ENCODE peak calls at places on chromosome 12, in ten cellular contexts. K, G, Q, F, R, W, L, A, E and B are unnamed samples.

GRCh38 chr12:65968359-65968758 is 144.1 kb downstream of the HMGA2 start:
- DNase-seq in E (no peak), L (no peak), Q (no peak), R (no peak), K (peak; percentile 53), A (no peak), G (no peak), F (no peak), W (no peak), B (no peak)

GRCh38 chr12:50618864-50619609 is 114.3 kb downstream of the DIP2B start:
- DNase-seq in W (no peak), G (peak; percentile 57), K (peak; percentile 15), L (no peak), R (no peak), A (no peak), Q (peak; percentile 66), E (no peak), F (peak; percentile 54), B (no peak)

GRCh38 chr12:51884676-51885229 is 3.1 kb upstream of the ANKRD33 start:
- DNase-seq in E (no peak), G (peak; percentile 67), L (no peak), F (peak; percentile 63), Q (no peak), W (no peak), K (peak; percentile 84), R (no peak), A (no peak), B (no peak)

GRCh38 chr12:63045020-63045860 is 105.8 kb downstream of the AVPR1A start:
- DNase-seq in F (peak; percentile 70), R (no peak), K (peak; percentile 1), A (peak; percentile 67), W (no peak), Q (no peak), L (no peak), E (no peak), G (peak; percentile 56), B (no peak)

GRCh38 chr12:21065845-21066244 is 65.1 kb upstream of the SLCO1B1 start:
- DNase-seq in L (no peak), F (no peak), R (no peak), E (no peak), A (peak; percentile 35), K (no peak), W (no peak), Q (no peak), G (no peak), B (no peak)

GRCh38 chr12:117774986-117775775 is 193.6 kb downstream of the KSR2 start:
- DNase-seq in L (no peak), Q (no peak), F (no peak), W (peak; percentile 11), A (peak; percentile 15), R (no peak), E (no peak), K (peak; percentile 3), G (no peak), B (no peak)

GRCh38 chr12:80598004-80598606 is 109.3 kb upstream of the MYF6 start:
- DNase-seq in F (peak; percentile 79), A (peak; percentile 64), G (peak; percentile 83), W (no peak), K (peak; percentile 90), R (no peak), L (no peak), E (no peak), Q (peak; percentile 29), B (no peak)

GRCh38 chr12:24839268-24839791 is 109.6 kb downstream of the BCAT1 start:
- DNase-seq in E (no peak), Q (no peak), L (no peak), K (peak; percentile 88), G (no peak), R (peak; percentile 50), W (peak; percentile 97), A (no peak), F (peak; percentile 8), B (no peak)

GRCh38 chr12:109740694-109741245 is 27.1 kb downstream of the FAM222A start:
- DNase-seq in W (no peak), G (no peak), A (no peak), E (no peak), K (no peak), L (no peak), R (no peak), F (no peak), Q (no peak), B (no peak)

GRCh38 chr12:94841171-94841570 is 162.3 kb downstream of the NDUFA12 start:
- DNase-seq in K (no peak), G (no peak), Q (no peak), R (no peak), E (no peak), W (no peak), L (no peak), A (no peak), F (no peak), B (no peak)

DNA sequence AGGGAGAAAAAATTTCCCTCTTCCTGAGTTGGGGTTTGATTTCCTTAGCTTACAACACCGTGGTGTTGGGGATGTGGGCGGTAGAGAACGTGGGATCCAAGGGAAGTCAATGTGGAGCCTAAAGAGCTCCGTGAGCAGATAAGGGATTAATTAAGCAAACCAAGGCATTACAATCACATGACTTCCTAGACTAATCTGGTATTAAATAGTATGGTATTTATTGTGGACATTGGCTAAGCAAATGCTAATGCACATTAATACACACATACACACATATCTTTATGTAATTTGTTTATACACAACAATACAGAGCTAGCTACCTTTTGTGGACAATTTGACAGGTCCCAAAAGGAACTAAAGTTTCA is 791 bp upstream of the RNF41 start:
- DNase-seq in R (no peak), G (no peak), F (no peak), E (no peak), A (no peak), K (no peak), Q (no peak), W (no peak), L (no peak), B (no peak)
- TF ChIP-seq CTCF in R (no peak), G (no peak), F (no peak), E (no peak), A (no peak), K (no peak), Q (no peak), W (no peak), L (no peak), B (no peak)

GRCh38 chr12:125191361-125192087 is 126.3 kb downstream of the AACS start:
- DNase-seq in R (no peak), F (no peak), K (no peak), Q (no peak), A (no peak), W (no peak), E (no peak), G (no peak), L (no peak), B (no peak)

GRCh38 chr12:125192690-125193221 is 127.5 kb downstream of the AACS start:
- DNase-seq in F (no peak), G (no peak), Q (no peak), E (no peak), A (no peak), L (no peak), R (no peak), W (no peak), K (no peak), B (no peak)

GRCh38 chr12:125194999-125195398 is 129.8 kb downstream of the AACS start:
- DNase-seq in A (peak; percentile 16), L (no peak), E (no peak), K (no peak), R (no peak), W (no peak), Q (peak; percentile 45), G (no peak), F (no peak), B (no peak)

GRCh38 chr12:125193376-125193775 is 128.1 kb downstream of the AACS start:
- DNase-seq in E (no peak), W (no peak), L (no peak), K (no peak), A (no peak), F (no peak), R (no peak), Q (no peak), G (no peak), B (no peak)

DNA sequence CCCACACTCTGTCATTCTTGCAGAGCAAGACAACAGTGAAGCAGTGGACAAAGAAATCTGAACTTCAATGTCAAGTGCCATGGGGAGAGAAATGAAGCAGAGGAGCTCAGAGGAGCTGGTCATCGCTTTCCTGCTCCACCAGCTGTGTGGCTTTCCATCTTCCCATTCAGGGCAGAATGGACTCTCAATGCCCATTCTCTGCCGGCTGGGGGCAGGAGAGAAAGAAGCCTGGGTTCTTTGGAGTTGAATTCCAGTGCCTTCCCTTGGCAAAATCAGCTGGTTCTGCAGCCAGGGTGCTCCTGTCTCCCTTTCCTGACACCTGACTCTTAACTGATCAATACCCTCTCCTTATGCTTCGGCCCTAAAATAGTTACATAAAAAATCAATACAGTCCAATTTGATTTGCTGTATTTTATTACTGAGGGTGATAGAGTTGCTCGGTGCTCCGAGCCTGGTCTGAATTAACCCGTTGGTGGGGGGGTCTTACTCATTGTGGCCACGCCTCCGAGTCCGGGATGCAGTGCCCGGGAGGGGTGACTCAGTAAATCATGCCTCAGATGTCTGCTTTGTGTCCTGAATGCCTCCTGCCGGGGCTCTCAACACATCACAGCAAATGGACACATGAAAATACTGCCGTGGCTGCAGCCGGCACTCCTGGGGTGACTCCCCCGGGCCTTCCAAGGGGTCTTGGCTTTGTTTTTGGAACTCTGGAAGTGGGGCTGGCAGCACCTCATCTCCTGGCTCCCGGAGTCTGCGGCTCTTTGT is 128.7 kb downstream of the AACS start:
- DNase-seq in R (no peak), E (no peak), K (peak; percentile 69), G (peak; percentile 24), F (peak; percentile 3), L (no peak), Q (no peak), A (peak; percentile 16), W (no peak), B (no peak)
- TF ChIP-seq CTCF in R (no peak), E (no peak), K (peak; percentile 11), G (no peak), F (peak; percentile 6), L (no peak), Q (no peak), A (peak; percentile 14), W (no peak), B (no peak)

GRCh38 chr12:127898616-127899015 is 368.4 kb upstream of the TMEM132C start:
- DNase-seq in K (no peak), L (no peak), W (no peak), E (no peak), A (no peak), G (no peak), F (no peak), Q (no peak), R (no peak), B (no peak)

GRCh38 chr12:127888948-127889347 is 378.0 kb upstream of the TMEM132C start:
- DNase-seq in F (no peak), L (no peak), K (no peak), G (no peak), A (no peak), E (no peak), Q (no peak), R (no peak), W (no peak), B (no peak)

GRCh38 chr12:127899981-127900380 is 367.0 kb upstream of the TMEM132C start:
- DNase-seq in K (no peak), A (no peak), Q (no peak), F (no peak), E (no peak), L (no peak), W (no peak), G (no peak), R (no peak), B (no peak)

GRCh38 chr12:127893875-127894635 is 372.9 kb upstream of the TMEM132C start:
- DNase-seq in W (peak; percentile 1), K (no peak), Q (peak; percentile 33), L (no peak), R (no peak), A (no peak), G (no peak), F (no peak), E (no peak), B (no peak)
- TF ChIP-seq CTCF in W (peak; percentile 37), K (peak; percentile 15), Q (no peak), L (peak; percentile 50), R (no peak), A (peak; percentile 50), G (no peak), F (peak; percentile 37), E (no peak), B (no peak)

GRCh38 chr12:7120166-7120565 is 8.5 kb downstream of the RBP5 start:
- DNase-seq in W (no peak), A (no peak), G (no peak), F (no peak), E (no peak), R (no peak), K (no peak), Q (no peak), L (no peak), B (no peak)
- TF ChIP-seq CTCF in W (no peak), A (no peak), G (no peak), F (no peak), E (no peak), R (no peak), K (no peak), Q (no peak), L (no peak), B (no peak)